ENCODE peak calls at places on chromosomes 2 and 18, in six cellular contexts. One of them, this sample, is unnamed.

GRCh38 chr2:9230881-9231280 is 24.3 kb downstream of the ASAP2 start:
- DNase-seq in HFFc6: no peak
- DNase-seq in NCI-H2029: no peak
- DNase-seq in substantia nigra: no peak
- DNase-seq in LoVo: no peak
- DNase-seq in nucleus accumbens: no peak
- DNase-seq in this sample: no peak

GRCh38 chr2:137838255-137839092 is 125.8 kb upstream of the HNMT start:
- DNase-seq in nucleus accumbens: no peak
- DNase-seq in NCI-H2029: peak; percentile 17
- DNase-seq in LoVo: peak; percentile 37
- DNase-seq in substantia nigra: no peak
- DNase-seq in HFFc6: peak; percentile 53
- DNase-seq in this sample: no peak

GRCh38 chr2:241690202-241690717 is 3.6 kb upstream of the DTYMK start:
- DNase-seq in nucleus accumbens: no peak
- DNase-seq in NCI-H2029: no peak
- DNase-seq in substantia nigra: no peak
- DNase-seq in LoVo: no peak
- DNase-seq in HFFc6: no peak
- DNase-seq in this sample: no peak

GRCh38 chr18:48661421-48661820 is 122.6 kb downstream of the CTIF start:
- DNase-seq in nucleus accumbens: no peak
- DNase-seq in HFFc6: no peak
- DNase-seq in NCI-H2029: no peak
- DNase-seq in LoVo: no peak
- DNase-seq in substantia nigra: no peak
- DNase-seq in this sample: no peak

GRCh38 chr2:100630473-100630977 is 67.7 kb downstream of the PDCL3 start:
- DNase-seq in HFFc6: no peak
- DNase-seq in substantia nigra: no peak
- DNase-seq in LoVo: no peak
- DNase-seq in NCI-H2029: no peak
- DNase-seq in nucleus accumbens: no peak
- DNase-seq in this sample: no peak

GRCh38 chr18:51009071-51009470 is 20.9 kb upstream of the SMAD4 start:
- DNase-seq in HFFc6: no peak
- DNase-seq in NCI-H2029: peak; percentile 93
- DNase-seq in nucleus accumbens: no peak
- DNase-seq in substantia nigra: no peak
- DNase-seq in LoVo: no peak
- DNase-seq in this sample: no peak

GRCh38 chr2:204625135-204625534 is 79.9 kb downstream of the PARD3B start:
- DNase-seq in NCI-H2029: no peak
- DNase-seq in LoVo: no peak
- DNase-seq in HFFc6: peak; percentile 56
- DNase-seq in nucleus accumbens: no peak
- DNase-seq in substantia nigra: peak; percentile 19
- DNase-seq in this sample: peak; percentile 29

GRCh38 chr2:158894078-158894477 is 74.4 kb upstream of the TANC1 start:
- DNase-seq in nucleus accumbens: no peak
- DNase-seq in substantia nigra: no peak
- DNase-seq in NCI-H2029: no peak
- DNase-seq in LoVo: no peak
- DNase-seq in HFFc6: no peak
- DNase-seq in this sample: no peak

GRCh38 chr18:73992242-73993022 is 155.2 kb downstream of the FBXO15 start:
- DNase-seq in substantia nigra: no peak
- DNase-seq in LoVo: no peak
- DNase-seq in nucleus accumbens: no peak
- DNase-seq in NCI-H2029: no peak
- DNase-seq in HFFc6: no peak
- DNase-seq in this sample: no peak

GRCh38 chr2:111640480-111640879 is 243.5 kb downstream of the ANAPC1 start:
- DNase-seq in substantia nigra: no peak
- DNase-seq in LoVo: no peak
- DNase-seq in nucleus accumbens: no peak
- DNase-seq in HFFc6: no peak
- DNase-seq in NCI-H2029: no peak
- DNase-seq in this sample: no peak

GRCh38 chr18:58310517-58310916 is 266.5 kb downstream of the NEDD4L start:
- DNase-seq in NCI-H2029: peak; percentile 58
- DNase-seq in LoVo: peak; percentile 30
- DNase-seq in nucleus accumbens: no peak
- DNase-seq in substantia nigra: no peak
- DNase-seq in HFFc6: no peak
- DNase-seq in this sample: no peak

GRCh38 chr2:47402555-47402804 is 476 bp upstream of the MSH2 start:
- DNase-seq in substantia nigra: no peak
- DNase-seq in HFFc6: peak; percentile 27
- DNase-seq in nucleus accumbens: no peak
- DNase-seq in LoVo: peak; percentile 18
- DNase-seq in NCI-H2029: no peak
- DNase-seq in this sample: no peak

This sample was measured in hypothalamus.